ENCODE peak calls at places on chromosomes 1 and 21, in eight cellular contexts. W is mucosa of descending colon, P is heart right ventricle, E is mammary epithelial cell, V is body of pancreas, C is PC-9, L is tibial nerve, D is adrenal gland. I is an unnamed sample.

GRCh38 chr1:109112056-109112651 is 1.8 kb upstream of the ELAPOR1 start:
- DNase-seq in P (no peak), L (no peak), V (no peak), W (no peak), D (no peak), E (peak), C (no peak), I (no peak)

GRCh38 chr1:209491496-209491895 is 92.0 kb upstream of the CAMK1G start:
- DNase-seq in C (no peak), V (no peak), P (no peak), D (no peak), E (no peak), W (no peak), L (no peak), I (no peak)

GRCh38 chr1:25795955-25796806 is 3.8 kb upstream of the SELENON start:
- DNase-seq in V (peak), C (no peak), D (no peak), L (no peak), E (peak), W (peak), P (no peak), I (peak)

GRCh38 chr1:20578721-20579380 is 10.0 kb upstream of the CDA start:
- DNase-seq in P (no peak), D (no peak), L (no peak), W (no peak), V (no peak), E (peak), C (no peak), I (no peak)

GRCh38 chr1:159857889-159858288 is 4.6 kb downstream of the VSIG8 start:
- DNase-seq in L (no peak), P (no peak), C (no peak), W (no peak), D (no peak), E (no peak), V (no peak), I (no peak)

GRCh38 chr21:45846373-45847160 is 135.0 kb upstream of the COL6A1 start:
- DNase-seq in D (no peak), P (peak), W (no peak), E (no peak), C (no peak), L (peak), V (no peak), I (no peak)

GRCh38 chr1:50959303-50959912 is 659 bp downstream of the FAF1 start:
- DNase-seq in D (peak), P (no peak), W (no peak), L (peak), E (peak), C (no peak), V (no peak), I (peak)

GRCh38 chr21:40074198-40074597 is 207.0 kb downstream of the PCP4 start:
- DNase-seq in W (no peak), V (no peak), P (no peak), E (no peak), L (no peak), C (no peak), D (no peak), I (no peak)

GRCh38 chr21:43188181-43188580 is 19.4 kb downstream of the CRYAA start:
- DNase-seq in L (peak), W (peak), D (no peak), E (no peak), C (no peak), V (no peak), P (no peak), I (no peak)

GRCh38 chr21:33402011-33402979 is 918 bp upstream of the IFNGR2 start:
- DNase-seq in C (no peak), E (peak), V (peak), P (peak), W (peak), D (peak), L (peak), I (peak)

GRCh38 chr1:188055921-188056505 is 1227.3 kb downstream of the PLA2G4A start:
- DNase-seq in W (no peak), P (no peak), V (no peak), D (no peak), E (no peak), L (no peak), C (no peak), I (no peak)

GRCh38 chr1:150971583-150972416 is 2.8 kb downstream of the CERS2 start:
- DNase-seq in D (peak), C (no peak), V (peak), L (no peak), W (no peak), E (no peak), P (no peak), I (peak)

GRCh38 chr21:30942192-30942591 is 60.8 kb upstream of the KRTAP11-1 start:
- DNase-seq in W (no peak), E (no peak), D (no peak), V (no peak), P (no peak), C (no peak), L (no peak), I (no peak)

GRCh38 chr1:154957258-154957657 is 1.4 kb upstream of the PBXIP1 start:
- DNase-seq in V (no peak), W (peak), L (no peak), C (no peak), D (no peak), E (no peak), P (no peak), I (no peak)

GRCh38 chr1:241716915-241717651 is 65.0 kb downstream of the WDR64 start:
- DNase-seq in L (no peak), V (no peak), C (no peak), D (no peak), P (no peak), W (no peak), E (peak), I (no peak)

GRCh38 chr1:85277802-85278201 is 1.4 kb upstream of the BCL10 start:
- DNase-seq in V (no peak), E (no peak), P (no peak), L (no peak), C (no peak), W (no peak), D (no peak), I (no peak)

GRCh38 chr21:39935716-39936115 is 68.5 kb downstream of the PCP4 start:
- DNase-seq in V (no peak), D (no peak), P (no peak), W (no peak), C (no peak), L (no peak), E (no peak), I (no peak)

GRCh38 chr1:117368116-117369108 is 1.2 kb downstream of the MAN1A2 start:
- DNase-seq in V (no peak), W (no peak), L (no peak), D (no peak), C (no peak), E (peak), P (no peak), I (no peak)

GRCh38 chr1:20070357-20070756 is 363 bp downstream of the PLA2G5 start:
- DNase-seq in C (no peak), V (no peak), L (no peak), P (no peak), W (no peak), D (no peak), E (no peak), I (no peak)

GRCh38 chr1:23278717-23279116 is 61.4 kb upstream of the HTR1D start:
- DNase-seq in V (no peak), D (no peak), P (no peak), E (no peak), L (no peak), C (no peak), W (no peak), I (no peak)

GRCh38 chr1:215970406-215970805 is 403.3 kb downstream of the KCTD3 start:
- DNase-seq in D (no peak), V (no peak), E (no peak), P (no peak), L (no peak), W (no peak), C (no peak), I (no peak)

GRCh38 chr1:29646161-29646775 is 409.9 kb downstream of the PTPRU start:
- DNase-seq in P (no peak), V (no peak), E (no peak), D (no peak), C (no peak), W (no peak), L (no peak), I (no peak)

GRCh38 chr1:29645586-29645985 is 409.3 kb downstream of the PTPRU start:
- DNase-seq in W (no peak), L (no peak), D (no peak), C (no peak), E (no peak), P (no peak), V (no peak), I (no peak)

GRCh38 chr1:29643281-29643680 is 407.0 kb downstream of the PTPRU start:
- DNase-seq in W (no peak), D (no peak), P (no peak), L (no peak), V (no peak), C (no peak), E (no peak), I (peak)

GRCh38 chr1:29643838-29644440 is 407.6 kb downstream of the PTPRU start:
- DNase-seq in W (no peak), V (no peak), P (no peak), D (no peak), L (no peak), C (no peak), E (no peak), I (peak)

GRCh38 chr1:29644812-29645211 is 408.5 kb downstream of the PTPRU start:
- DNase-seq in W (no peak), L (no peak), V (no peak), C (no peak), P (no peak), E (no peak), D (no peak), I (no peak)
- TF ChIP-seq CTCF in W (no peak), L (no peak), V (no peak), C (no peak), P (no peak), E (no peak), D (no peak), I (no peak)

DNA sequence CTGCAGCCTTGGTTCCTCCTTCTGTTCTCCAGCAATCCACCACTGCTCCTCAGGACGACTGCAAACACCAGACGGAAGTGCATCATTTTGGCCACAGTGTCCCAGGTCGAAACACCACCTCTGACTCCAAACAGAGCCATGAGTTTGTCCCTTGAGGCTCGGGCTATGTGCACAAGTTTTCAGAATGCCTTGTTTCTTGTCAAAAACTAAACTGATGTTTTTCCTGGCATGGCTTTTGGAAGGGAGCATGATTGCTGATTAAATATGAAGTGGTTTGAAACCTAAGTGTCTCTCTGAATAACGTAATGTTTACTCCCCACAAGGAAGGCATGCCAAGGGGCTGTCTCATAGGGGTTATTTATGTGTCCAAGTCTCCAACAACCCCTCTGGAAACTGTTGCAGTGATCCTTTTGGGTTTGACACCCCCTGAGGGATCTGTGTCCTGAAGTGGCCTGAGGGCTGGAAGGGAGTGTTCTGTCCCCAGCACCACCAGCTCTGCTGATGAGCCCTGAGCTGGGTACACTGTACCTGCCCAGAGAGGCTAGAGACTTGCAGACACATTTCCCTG is 132.7 kb downstream of the PLPP3 start:
- DNase-seq in C (no peak), V (peak), W (no peak), L (peak), E (no peak), P (peak), D (no peak), I (peak)
- H3K4me3 ChIP-seq in C (no peak), V (no peak), W (no peak), L (no peak), E (no peak), P (no peak), D (no peak), I (no peak)

GRCh38 chr1:40363721-40364120 is 9.8 kb upstream of the SMAP2 start:
- DNase-seq in C (no peak), L (no peak), E (no peak), P (no peak), D (no peak), W (no peak), V (no peak), I (no peak)
- TF ChIP-seq CTCF in C (no peak), L (no peak), E (no peak), P (no peak), D (no peak), W (no peak), V (no peak), I (no peak)

DNA sequence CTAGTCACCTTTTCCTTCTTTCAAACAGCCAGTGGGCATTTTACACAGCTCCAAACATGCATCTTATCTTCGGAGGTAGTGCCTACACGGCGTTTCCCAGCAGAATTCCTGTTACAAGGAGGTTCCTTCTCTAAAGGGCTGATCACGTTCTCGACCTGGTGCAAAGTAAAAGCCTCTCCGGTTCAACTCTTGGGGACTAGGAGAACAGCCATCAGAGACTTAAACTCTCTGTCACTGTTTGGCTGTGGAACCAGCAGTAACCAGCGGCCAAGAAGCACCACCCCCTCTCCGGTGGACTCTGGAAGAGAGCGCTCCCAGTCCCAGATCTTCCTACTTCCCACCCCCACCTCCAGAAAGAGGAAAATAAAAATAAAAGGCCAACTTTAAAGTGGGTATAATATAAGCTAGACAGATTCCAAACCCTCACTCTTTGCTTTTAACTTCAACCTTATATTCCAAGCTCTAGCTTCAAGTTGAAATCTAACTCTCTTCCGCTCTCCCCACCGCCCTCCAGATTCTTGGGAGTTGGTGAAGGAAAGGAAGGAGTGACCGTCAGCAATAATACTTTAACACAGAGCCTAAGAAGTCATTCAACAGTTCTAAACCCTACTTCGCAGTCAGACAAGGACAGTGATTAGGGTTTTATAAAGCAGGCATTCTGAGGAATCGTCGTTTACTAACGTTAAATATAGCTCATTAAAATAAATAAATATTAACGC is 2.9 kb downstream of the BRINP3 start:
- DNase-seq in L (no peak), V (no peak), W (peak), E (no peak), P (no peak), D (no peak), C (no peak), I (no peak)
- H3K4me3 ChIP-seq in L (peak), V (no peak), W (peak), E (no peak), P (no peak), D (no peak), C (no peak), I (no peak)

DNA sequence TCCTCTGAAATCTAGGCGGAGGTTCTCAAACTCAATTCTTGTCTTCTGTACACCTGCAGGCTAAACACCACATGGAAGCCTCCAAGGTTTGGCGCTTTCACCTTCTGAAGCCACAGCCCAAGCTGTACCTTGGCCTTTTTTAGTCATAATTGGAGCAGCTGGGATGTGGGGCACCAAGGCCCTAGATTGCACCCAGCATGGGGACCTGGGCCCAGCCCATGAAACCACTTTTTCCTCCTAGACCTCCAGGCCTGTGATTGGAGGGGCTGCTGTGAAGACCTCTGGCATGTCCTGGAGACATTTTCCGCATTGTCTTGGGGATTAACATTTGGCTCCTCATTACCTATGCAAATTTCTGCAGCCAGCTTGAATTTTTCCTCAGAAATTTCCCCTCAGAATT is 181.0 kb downstream of the TYW3 start:
- DNase-seq in P (no peak), D (no peak), W (no peak), V (no peak), C (no peak), L (no peak), E (no peak), I (no peak)
- TF ChIP-seq CTCF in P (no peak), D (no peak), W (no peak), V (no peak), C (no peak), L (no peak), E (no peak), I (no peak)

GRCh38 chr1:2569060-2569459 is 12.9 kb downstream of the TNFRSF14 start:
- DNase-seq in W (no peak), E (no peak), P (no peak), D (no peak), C (no peak), V (no peak), L (no peak), I (no peak)
- H3K4me3 ChIP-seq in W (no peak), E (no peak), P (no peak), D (no peak), C (no peak), V (no peak), L (no peak), I (no peak)

DNA sequence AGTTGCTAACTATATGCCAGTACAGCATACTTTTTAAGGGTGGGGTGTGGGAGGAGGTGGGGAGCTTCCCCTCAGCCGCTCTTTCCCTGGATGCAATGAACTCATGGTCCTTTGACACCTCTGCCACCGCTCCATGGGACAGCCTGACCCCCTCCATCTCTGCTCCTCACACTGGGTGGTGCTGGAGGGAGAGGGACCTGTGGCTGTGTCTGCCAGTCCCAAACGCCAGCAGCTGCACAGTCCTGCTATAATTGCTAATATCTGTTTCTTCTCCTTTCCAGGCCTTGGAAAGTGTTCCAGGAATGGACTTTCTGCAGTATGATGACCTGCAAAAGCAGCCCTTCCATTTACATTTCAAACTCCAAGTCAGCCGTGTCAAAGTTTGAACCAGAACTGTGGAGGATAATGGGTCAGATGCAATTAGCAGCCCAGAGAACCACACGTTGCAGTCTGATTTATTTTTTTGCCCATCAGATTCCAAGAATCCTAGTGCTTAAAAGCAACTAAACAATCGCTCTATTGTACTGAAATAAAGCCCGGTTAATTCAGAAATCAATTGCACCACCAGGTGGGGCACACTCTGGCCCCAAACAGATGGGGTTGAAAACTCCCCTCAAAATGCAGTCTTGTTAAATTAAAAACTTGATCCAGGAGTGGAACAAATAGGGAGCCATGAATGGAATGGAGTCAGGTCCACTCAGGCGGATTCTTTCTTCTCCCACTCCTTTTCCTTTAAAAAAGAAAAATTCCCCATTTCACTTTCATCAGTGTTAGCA is 160.6 kb upstream of the LMO4 start:
- DNase-seq in D (no peak), L (no peak), W (no peak), P (no peak), C (no peak), E (no peak), V (no peak), I (no peak)
- TF ChIP-seq CTCF in D (no peak), L (no peak), W (no peak), P (no peak), C (peak), E (peak), V (no peak), I (no peak)

GRCh38 chr1:224872832-224873644 is 56.4 kb upstream of the DNAH14 start:
- DNase-seq in V (no peak), E (no peak), L (no peak), W (no peak), D (no peak), C (no peak), P (no peak), I (no peak)
- H3K4me3 ChIP-seq in V (no peak), E (no peak), L (no peak), W (no peak), D (no peak), C (no peak), P (no peak), I (no peak)

DNA sequence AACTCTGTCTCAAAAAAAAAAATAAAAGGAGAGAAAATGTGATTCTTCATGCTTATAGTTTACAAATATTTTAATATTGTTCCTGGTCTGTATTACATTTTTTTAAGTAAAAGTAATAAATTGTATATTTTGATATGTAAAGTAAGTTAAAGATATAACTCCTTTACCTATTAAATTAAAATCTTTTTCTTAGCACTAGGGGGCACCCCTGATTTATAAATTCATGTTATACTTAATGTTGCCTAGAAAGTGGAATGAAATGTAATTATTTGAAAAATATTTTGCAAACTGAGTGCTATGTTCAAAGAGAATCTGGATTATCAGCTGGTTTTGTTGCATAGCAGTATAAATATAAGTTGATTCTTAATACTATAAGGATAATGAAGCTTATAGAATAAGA is 49.2 kb downstream of the RALGPS2 start:
- DNase-seq in E (no peak), W (no peak), C (no peak), D (no peak), L (no peak), V (no peak), P (no peak), I (no peak)
- TF ChIP-seq CTCF in E (peak), W (no peak), C (peak), D (peak), L (peak), V (peak), P (no peak), I (peak)

GRCh38 chr1:46136711-46137110 is 4.3 kb upstream of the PIK3R3 start:
- DNase-seq in V (no peak), P (no peak), W (no peak), E (no peak), L (no peak), D (no peak), C (no peak), I (no peak)

GRCh38 chr1:46133181-46133658 is 791 bp upstream of the PIK3R3 start:
- DNase-seq in C (no peak), P (peak), E (no peak), W (no peak), V (no peak), D (peak), L (no peak), I (no peak)

GRCh38 chr1:46134660-46135331 is 2.4 kb upstream of the PIK3R3 start:
- DNase-seq in W (no peak), P (no peak), V (no peak), C (peak), D (peak), E (peak), L (no peak), I (peak)

GRCh38 chr1:46133946-46134345 is 1.5 kb upstream of the PIK3R3 start:
- DNase-seq in C (no peak), L (no peak), W (no peak), V (no peak), D (no peak), E (no peak), P (no peak), I (no peak)

GRCh38 chr1:46137901-46138300 is 5.5 kb upstream of the PIK3R3 start:
- DNase-seq in D (no peak), W (no peak), E (no peak), P (no peak), C (no peak), L (no peak), V (no peak), I (no peak)
- H3K4me3 ChIP-seq in D (no peak), W (no peak), E (no peak), P (no peak), C (no peak), L (no peak), V (no peak), I (no peak)

I was measured in lung.